ENCODE peak calls at places on chromosomes 6 and 20, in six cellular contexts. One of them, this sample, is unnamed.

GRCh38 chr6:118198746-118199145 is 291.7 kb downstream of the SLC35F1 start:
- DNase-seq in HT1080: peak
- DNase-seq in posterior cingulate gyrus: no peak
- DNase-seq in stimulated activated CD8-positive, alpha-beta memory T cell treated with anti-CD3 and anti-CD28 coated beads, Interleukin-7, amount 100 ng/mL, for 48 hours: no peak
- DNase-seq in body of pancreas: no peak
- DNase-seq in substantia nigra: no peak
- DNase-seq in this sample: no peak

GRCh38 chr6:2021713-2022125 is 223.7 kb downstream of the GMDS start:
- DNase-seq in HT1080: peak
- DNase-seq in stimulated activated CD8-positive, alpha-beta memory T cell treated with anti-CD3 and anti-CD28 coated beads, Interleukin-7, amount 100 ng/mL, for 48 hours: no peak
- DNase-seq in body of pancreas: peak
- DNase-seq in substantia nigra: no peak
- DNase-seq in posterior cingulate gyrus: peak
- DNase-seq in this sample: no peak

GRCh38 chr6:108720798-108721197 is 127.4 kb upstream of the ARMC2 start:
- DNase-seq in substantia nigra: no peak
- DNase-seq in stimulated activated CD8-positive, alpha-beta memory T cell treated with anti-CD3 and anti-CD28 coated beads, Interleukin-7, amount 100 ng/mL, for 48 hours: no peak
- DNase-seq in body of pancreas: no peak
- DNase-seq in HT1080: no peak
- DNase-seq in posterior cingulate gyrus: no peak
- DNase-seq in this sample: no peak

GRCh38 chr6:136764522-136764993 is 27.7 kb downstream of the MAP3K5 start:
- DNase-seq in HT1080: no peak
- DNase-seq in body of pancreas: no peak
- DNase-seq in substantia nigra: no peak
- DNase-seq in posterior cingulate gyrus: no peak
- DNase-seq in stimulated activated CD8-positive, alpha-beta memory T cell treated with anti-CD3 and anti-CD28 coated beads, Interleukin-7, amount 100 ng/mL, for 48 hours: no peak
- DNase-seq in this sample: no peak

GRCh38 chr6:84522135-84522535 is 242.3 kb downstream of the TBX18 start:
- DNase-seq in HT1080: peak
- DNase-seq in posterior cingulate gyrus: no peak
- DNase-seq in stimulated activated CD8-positive, alpha-beta memory T cell treated with anti-CD3 and anti-CD28 coated beads, Interleukin-7, amount 100 ng/mL, for 48 hours: no peak
- DNase-seq in body of pancreas: no peak
- DNase-seq in substantia nigra: no peak
- DNase-seq in this sample: no peak

GRCh38 chr6:147506704-147507114 is 1.8 kb upstream of the SAMD5 start:
- DNase-seq in HT1080: peak
- DNase-seq in substantia nigra: peak
- DNase-seq in stimulated activated CD8-positive, alpha-beta memory T cell treated with anti-CD3 and anti-CD28 coated beads, Interleukin-7, amount 100 ng/mL, for 48 hours: peak
- DNase-seq in body of pancreas: peak
- DNase-seq in posterior cingulate gyrus: peak
- DNase-seq in this sample: peak

GRCh38 chr6:39430968-39431523 is 108.5 kb upstream of the KCNK16 start:
- DNase-seq in stimulated activated CD8-positive, alpha-beta memory T cell treated with anti-CD3 and anti-CD28 coated beads, Interleukin-7, amount 100 ng/mL, for 48 hours: no peak
- DNase-seq in posterior cingulate gyrus: peak
- DNase-seq in substantia nigra: no peak
- DNase-seq in body of pancreas: no peak
- DNase-seq in HT1080: peak
- DNase-seq in this sample: no peak

GRCh38 chr20:24425523-24425922 is 43.9 kb upstream of the SYNDIG1 start:
- DNase-seq in substantia nigra: no peak
- DNase-seq in HT1080: no peak
- DNase-seq in stimulated activated CD8-positive, alpha-beta memory T cell treated with anti-CD3 and anti-CD28 coated beads, Interleukin-7, amount 100 ng/mL, for 48 hours: no peak
- DNase-seq in posterior cingulate gyrus: no peak
- DNase-seq in body of pancreas: no peak
- DNase-seq in this sample: no peak

GRCh38 chr6:101776919-101777350 is 383.4 kb downstream of the GRIK2 start:
- DNase-seq in HT1080: no peak
- DNase-seq in substantia nigra: no peak
- DNase-seq in body of pancreas: no peak
- DNase-seq in stimulated activated CD8-positive, alpha-beta memory T cell treated with anti-CD3 and anti-CD28 coated beads, Interleukin-7, amount 100 ng/mL, for 48 hours: no peak
- DNase-seq in posterior cingulate gyrus: peak
- DNase-seq in this sample: no peak

GRCh38 chr6:35139924-35140524 is 1.1 kb downstream of the TCP11 start:
- DNase-seq in posterior cingulate gyrus: peak
- DNase-seq in stimulated activated CD8-positive, alpha-beta memory T cell treated with anti-CD3 and anti-CD28 coated beads, Interleukin-7, amount 100 ng/mL, for 48 hours: peak
- DNase-seq in substantia nigra: no peak
- DNase-seq in body of pancreas: peak
- DNase-seq in HT1080: peak
- DNase-seq in this sample: no peak

GRCh38 chr20:14401479-14402138 is 64.2 kb upstream of the FLRT3 start:
- DNase-seq in body of pancreas: no peak
- DNase-seq in posterior cingulate gyrus: no peak
- DNase-seq in substantia nigra: no peak
- DNase-seq in stimulated activated CD8-positive, alpha-beta memory T cell treated with anti-CD3 and anti-CD28 coated beads, Interleukin-7, amount 100 ng/mL, for 48 hours: no peak
- DNase-seq in HT1080: no peak
- DNase-seq in this sample: no peak

GRCh38 chr6:82573200-82573972 is 209.8 kb downstream of the TPBG start:
- DNase-seq in stimulated activated CD8-positive, alpha-beta memory T cell treated with anti-CD3 and anti-CD28 coated beads, Interleukin-7, amount 100 ng/mL, for 48 hours: no peak
- DNase-seq in posterior cingulate gyrus: no peak
- DNase-seq in substantia nigra: no peak
- DNase-seq in body of pancreas: no peak
- DNase-seq in HT1080: no peak
- DNase-seq in this sample: no peak

GRCh38 chr6:15616266-15616665 is 46.6 kb downstream of the DTNBP1 start:
- DNase-seq in posterior cingulate gyrus: no peak
- DNase-seq in body of pancreas: no peak
- DNase-seq in stimulated activated CD8-positive, alpha-beta memory T cell treated with anti-CD3 and anti-CD28 coated beads, Interleukin-7, amount 100 ng/mL, for 48 hours: no peak
- DNase-seq in substantia nigra: no peak
- DNase-seq in HT1080: no peak
- DNase-seq in this sample: no peak

GRCh38 chr6:74705451-74705850 is 500.4 kb downstream of the COL12A1 start:
- DNase-seq in HT1080: no peak
- DNase-seq in posterior cingulate gyrus: no peak
- DNase-seq in substantia nigra: no peak
- DNase-seq in body of pancreas: no peak
- DNase-seq in stimulated activated CD8-positive, alpha-beta memory T cell treated with anti-CD3 and anti-CD28 coated beads, Interleukin-7, amount 100 ng/mL, for 48 hours: no peak
- DNase-seq in this sample: no peak

GRCh38 chr6:52286798-52287432 is 2.4 kb upstream of the MCM3 start:
- DNase-seq in posterior cingulate gyrus: peak
- DNase-seq in substantia nigra: no peak
- DNase-seq in stimulated activated CD8-positive, alpha-beta memory T cell treated with anti-CD3 and anti-CD28 coated beads, Interleukin-7, amount 100 ng/mL, for 48 hours: peak
- DNase-seq in HT1080: peak
- DNase-seq in body of pancreas: peak
- DNase-seq in this sample: peak

GRCh38 chr6:41527721-41528408 is 18.3 kb upstream of the FOXP4 start:
- DNase-seq in body of pancreas: no peak
- DNase-seq in posterior cingulate gyrus: no peak
- DNase-seq in HT1080: no peak
- DNase-seq in stimulated activated CD8-positive, alpha-beta memory T cell treated with anti-CD3 and anti-CD28 coated beads, Interleukin-7, amount 100 ng/mL, for 48 hours: no peak
- DNase-seq in substantia nigra: no peak
- DNase-seq in this sample: no peak

GRCh38 chr6:56760842-56761241 is 118.2 kb upstream of the DST start:
- DNase-seq in substantia nigra: no peak
- DNase-seq in stimulated activated CD8-positive, alpha-beta memory T cell treated with anti-CD3 and anti-CD28 coated beads, Interleukin-7, amount 100 ng/mL, for 48 hours: no peak
- DNase-seq in HT1080: no peak
- DNase-seq in posterior cingulate gyrus: no peak
- DNase-seq in body of pancreas: no peak
- DNase-seq in this sample: no peak

This sample was measured in right lobe of liver.